ENCODE peak calls at places on chromosome 14, in ten cellular contexts. M, L, B, Z, O, F, N, I, X and A are unnamed samples.

GRCh38 chr14:100789460-100790417 is 36.2 kb upstream of the MEG3 start:
- DNase-seq in F (no peak), Z (no peak), N (no peak), B (no peak), I (no peak), O (no peak), L (no peak), M (no peak), X (no peak), A (no peak)

GRCh38 chr14:105899657-105900397 is 373.4 kb downstream of the TMEM121 start:
- DNase-seq in O (no peak), I (no peak), B (peak; percentile 57), X (no peak), N (no peak), L (no peak), M (no peak), F (no peak), Z (no peak), A (no peak)

GRCh38 chr14:92968291-92969020 is 45.5 kb downstream of the CHGA start:
- DNase-seq in N (no peak), Z (no peak), F (no peak), I (no peak), M (no peak), O (no peak), X (no peak), L (no peak), B (peak; percentile 75), A (no peak)

GRCh38 chr14:92960706-92961566 is 38.0 kb downstream of the CHGA start:
- DNase-seq in M (no peak), O (no peak), L (no peak), Z (no peak), X (no peak), N (no peak), B (peak; percentile 61), F (peak; percentile 32), I (no peak), A (no peak)

GRCh38 chr14:64095620-64096019 is 198.6 kb downstream of the ESR2 start:
- DNase-seq in B (no peak), O (no peak), M (no peak), F (no peak), L (no peak), Z (no peak), N (no peak), X (no peak), I (no peak), A (no peak)

GRCh38 chr14:105492051-105492965 is 1.3 kb downstream of the TEDC1 start:
- DNase-seq in I (no peak), X (no peak), B (peak; percentile 89), Z (peak; percentile 77), L (no peak), F (no peak), N (no peak), M (peak; percentile 85), O (no peak), A (no peak)

GRCh38 chr14:99164712-99165111 is 107.3 kb downstream of the BCL11B start:
- DNase-seq in X (no peak), B (no peak), F (no peak), Z (no peak), M (no peak), O (no peak), N (no peak), L (no peak), I (peak; percentile 16), A (no peak)

GRCh38 chr14:94540031-94540794 is 21.0 kb upstream of the SERPINA4 start:
- DNase-seq in X (no peak), O (no peak), I (no peak), N (no peak), L (no peak), B (no peak), M (no peak), Z (no peak), F (no peak), A (no peak)

GRCh38 chr14:64569108-64570045 is 19.6 kb downstream of the PPP1R36 start:
- DNase-seq in I (peak; percentile 53), O (no peak), F (peak; percentile 62), X (no peak), L (peak; percentile 17), Z (peak; percentile 88), N (peak; percentile 26), B (no peak), M (peak; percentile 73), A (no peak)

GRCh38 chr14:54758041-54758440 is 144.6 kb downstream of the GCH1 start:
- DNase-seq in N (peak; percentile 50), I (no peak), X (no peak), M (no peak), O (no peak), F (no peak), Z (no peak), B (no peak), L (no peak), A (no peak)

GRCh38 chr14:79476552-79476951 is 734.8 kb downstream of the DIO2 start:
- DNase-seq in X (no peak), F (no peak), B (no peak), I (no peak), N (no peak), M (no peak), L (no peak), O (no peak), Z (no peak), A (no peak)

GRCh38 chr14:94342334-94342934 is 19.3 kb upstream of the SERPINA6 start:
- DNase-seq in N (peak; percentile 92), B (no peak), Z (peak; percentile 89), M (peak; percentile 94), L (peak; percentile 93), O (no peak), X (peak; percentile 88), I (peak; percentile 91), F (peak; percentile 95), A (no peak)

DNA sequence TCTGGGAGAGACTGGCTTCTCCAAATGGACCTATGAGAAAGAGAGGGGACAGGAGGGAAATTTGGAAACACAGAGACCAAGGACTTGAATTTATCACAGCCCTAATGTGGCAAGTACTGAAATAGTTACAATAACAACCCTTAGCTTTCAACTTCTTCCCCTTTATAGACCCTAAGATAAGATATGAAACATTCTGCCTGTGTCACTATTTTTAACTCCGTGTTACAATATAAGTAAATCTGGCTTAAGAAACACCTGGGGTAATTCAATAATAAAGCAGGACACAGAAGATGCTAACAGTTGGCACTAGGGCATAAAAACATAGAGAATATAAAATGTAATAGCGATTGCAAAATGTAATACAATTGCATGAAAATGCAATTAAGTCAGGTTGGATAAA is 216.4 kb downstream of the NOVA1 start:
- DNase-seq in O (no peak), M (no peak), N (no peak), B (no peak), L (no peak), Z (no peak), I (no peak), X (no peak), F (no peak), A (no peak)
- TF ChIP-seq POLR2AphosphoS5 in O (no peak), M (no peak), N (no peak), B (no peak), L (no peak), Z (no peak), I (no peak), X (no peak), F (no peak), A (no peak)

DNA sequence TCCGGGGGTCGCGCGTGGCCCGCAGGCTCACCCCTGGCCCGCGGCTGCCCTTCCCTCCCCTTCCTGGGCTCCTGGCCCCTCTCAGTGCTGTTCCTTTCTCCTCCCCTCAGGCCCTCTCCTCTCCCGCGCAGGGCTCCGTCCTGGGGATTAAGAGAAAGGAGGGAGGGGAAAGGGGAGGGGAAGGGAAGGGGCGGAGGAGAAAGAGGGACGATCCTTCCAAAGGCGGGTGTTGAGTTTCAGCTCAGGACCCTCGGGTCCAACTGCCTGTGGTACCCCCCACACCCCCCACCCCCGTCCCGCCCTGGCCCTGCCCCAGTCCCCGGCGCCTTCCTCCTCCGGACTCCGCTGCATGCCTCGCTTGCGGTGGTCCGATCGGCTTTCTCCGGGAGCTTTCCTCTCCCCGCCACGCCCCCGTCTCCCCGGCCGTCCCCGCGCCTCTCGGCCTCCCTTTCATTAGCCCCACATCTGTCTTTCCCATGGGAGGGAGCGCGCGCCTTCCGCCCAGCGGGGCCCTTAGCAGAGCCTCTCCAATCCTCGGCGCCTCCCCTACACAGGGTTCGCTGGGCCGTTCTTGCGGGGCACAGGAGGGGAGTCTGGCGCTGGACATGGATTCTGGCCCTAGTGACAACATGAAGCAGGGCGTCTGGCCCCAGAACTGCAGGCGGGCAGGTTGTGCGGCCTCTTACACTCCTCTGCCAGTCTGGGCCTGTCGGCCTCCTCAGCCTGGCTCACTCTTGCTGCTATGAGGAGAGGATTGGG is 1.4 kb upstream of the EFS start:
- DNase-seq in N (peak; percentile 42), B (peak; percentile 70), X (peak; percentile 77), Z (peak; percentile 90), F (no peak), O (no peak), L (no peak), M (peak; percentile 85), I (no peak), A (no peak)
- TF ChIP-seq POLR2AphosphoS5 in N (peak; percentile 81), B (peak; percentile 63), X (peak; percentile 81), Z (peak; percentile 95), F (no peak), O (peak; percentile 59), L (no peak), M (no peak), I (peak; percentile 61), A (no peak)

GRCh38 chr14:69079188-69079742 is 73.7 kb downstream of the DCAF5 start:
- DNase-seq in I (no peak), M (no peak), L (peak; percentile 75), Z (no peak), X (no peak), O (no peak), B (no peak), N (no peak), F (no peak), A (no peak)
- TF ChIP-seq POLR2AphosphoS5 in I (no peak), M (no peak), L (no peak), Z (peak; percentile 28), X (no peak), O (no peak), B (no peak), N (peak; percentile 42), F (no peak), A (no peak)

GRCh38 chr14:24911324-24912095 is 138.4 kb downstream of the STXBP6 start:
- DNase-seq in O (no peak), I (no peak), Z (no peak), L (no peak), M (no peak), N (no peak), F (no peak), X (no peak), B (no peak), A (no peak)

GRCh38 chr14:24904533-24904932 is 145.4 kb downstream of the STXBP6 start:
- DNase-seq in O (no peak), M (no peak), F (no peak), N (no peak), B (no peak), L (no peak), I (no peak), X (no peak), Z (no peak), A (no peak)

GRCh38 chr14:24909523-24910302 is 140.2 kb downstream of the STXBP6 start:
- DNase-seq in O (no peak), L (no peak), I (no peak), N (no peak), M (no peak), Z (no peak), B (no peak), X (no peak), F (no peak), A (no peak)

GRCh38 chr14:24910408-24910986 is 139.4 kb downstream of the STXBP6 start:
- DNase-seq in N (no peak), F (no peak), X (no peak), L (no peak), M (no peak), B (no peak), Z (no peak), I (no peak), O (no peak), A (no peak)

GRCh38 chr14:24908592-24909236 is 141.2 kb downstream of the STXBP6 start:
- DNase-seq in M (no peak), Z (no peak), N (no peak), I (no peak), O (no peak), B (no peak), L (no peak), F (no peak), X (no peak), A (no peak)
- TF ChIP-seq POLR2AphosphoS5 in M (no peak), Z (no peak), N (no peak), I (no peak), O (no peak), B (no peak), L (no peak), F (no peak), X (no peak), A (no peak)